ENCODE peak calls at places on chromosome 22, in seven cellular contexts. U is left ventricle myocardium inferior, R is body of pancreas, Y is IMR-90, I is fibroblast of mammary gland, H is PC-3, G is mucosa of descending colon. V is an unnamed sample.

GRCh38 chr22:42664976-42665831 is 16.0 kb upstream of the CYB5R3 start:
- DNase-seq in U (no peak), G (no peak), H (no peak), Y (no peak), I (no peak), R (no peak), V (no peak)

GRCh38 chr22:35467788-35468187 is 67.8 kb downstream of the MCM5 start:
- DNase-seq in I (peak), Y (peak), R (peak), U (peak), H (no peak), G (peak), V (no peak)

GRCh38 chr22:43329061-43329460 is 14.1 kb downstream of the SCUBE1 start:
- DNase-seq in G (no peak), I (no peak), H (no peak), U (no peak), Y (no peak), R (no peak), V (no peak)

GRCh38 chr22:37525073-37525745 is 6.0 kb upstream of the CARD10 start:
- DNase-seq in Y (peak), H (peak), R (no peak), U (no peak), I (peak), G (no peak), V (peak)

GRCh38 chr22:41442240-41442792 is 4.3 kb downstream of the TOB2 start:
- DNase-seq in G (no peak), Y (no peak), H (no peak), I (no peak), R (no peak), U (no peak), V (no peak)

GRCh38 chr22:23233084-23233501 is 52.8 kb downstream of the BCR start:
- DNase-seq in U (peak), I (peak), R (no peak), G (no peak), Y (no peak), H (no peak), V (no peak)

GRCh38 chr22:38267086-38267485 is 5.7 kb downstream of the TMEM184B start:
- DNase-seq in Y (peak), R (no peak), G (no peak), H (no peak), U (peak), I (peak), V (no peak)

GRCh38 chr22:31943206-31943975 is 944 bp upstream of the YWHAH start:
- DNase-seq in U (no peak), R (no peak), Y (no peak), I (no peak), G (no peak), H (no peak), V (no peak)

GRCh38 chr22:17104336-17104935 is 16.7 kb downstream of the TMEM121B start:
- DNase-seq in Y (no peak), H (no peak), G (no peak), I (no peak), R (no peak), U (no peak), V (no peak)

GRCh38 chr22:33793464-33793863 is 126.8 kb downstream of the LARGE1 start:
- DNase-seq in Y (no peak), G (no peak), R (no peak), H (no peak), I (no peak), U (no peak), V (no peak)

GRCh38 chr22:33798401-33798800 is 121.9 kb downstream of the LARGE1 start:
- DNase-seq in R (no peak), Y (no peak), I (no peak), H (no peak), U (no peak), G (no peak), V (no peak)

GRCh38 chr22:33792837-33793236 is 127.4 kb downstream of the LARGE1 start:
- DNase-seq in U (no peak), G (no peak), I (no peak), H (no peak), R (no peak), Y (no peak), V (no peak)

DNA sequence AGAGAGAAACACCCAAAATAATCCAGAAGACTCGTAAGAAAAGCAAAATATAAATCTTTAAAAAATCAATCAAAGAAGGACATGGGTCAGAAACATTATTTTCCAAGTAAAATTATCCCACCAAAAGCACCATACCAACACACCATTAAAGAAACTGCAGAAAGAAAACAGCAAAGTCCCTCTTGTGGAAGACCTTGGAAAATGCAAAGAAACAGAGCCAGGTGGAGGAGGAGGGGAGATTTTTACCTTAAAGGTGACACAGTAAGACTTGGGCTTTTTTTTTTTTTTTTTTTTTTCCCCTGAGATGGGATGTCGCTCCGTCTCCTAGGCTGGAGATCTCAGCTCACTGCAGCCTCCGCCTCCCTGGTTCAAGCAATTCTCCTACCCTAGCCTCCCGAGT is 123.8 kb downstream of the LARGE1 start:
- DNase-seq in I (no peak), G (no peak), Y (no peak), U (no peak), H (no peak), R (no peak), V (no peak)
- TF ChIP-seq CTCF in I (no peak), G (no peak), Y (no peak), U (no peak), H (no peak), R (no peak), V (no peak)

GRCh38 chr22:19756288-19757128 is 4.1 kb upstream of the TBX1 start:
- DNase-seq in I (no peak), U (no peak), G (peak), Y (no peak), H (peak), R (peak), V (peak)
- H3K4me3 ChIP-seq in I (no peak), U (peak), G (no peak), Y (no peak), H (peak), R (no peak), V (peak)

DNA sequence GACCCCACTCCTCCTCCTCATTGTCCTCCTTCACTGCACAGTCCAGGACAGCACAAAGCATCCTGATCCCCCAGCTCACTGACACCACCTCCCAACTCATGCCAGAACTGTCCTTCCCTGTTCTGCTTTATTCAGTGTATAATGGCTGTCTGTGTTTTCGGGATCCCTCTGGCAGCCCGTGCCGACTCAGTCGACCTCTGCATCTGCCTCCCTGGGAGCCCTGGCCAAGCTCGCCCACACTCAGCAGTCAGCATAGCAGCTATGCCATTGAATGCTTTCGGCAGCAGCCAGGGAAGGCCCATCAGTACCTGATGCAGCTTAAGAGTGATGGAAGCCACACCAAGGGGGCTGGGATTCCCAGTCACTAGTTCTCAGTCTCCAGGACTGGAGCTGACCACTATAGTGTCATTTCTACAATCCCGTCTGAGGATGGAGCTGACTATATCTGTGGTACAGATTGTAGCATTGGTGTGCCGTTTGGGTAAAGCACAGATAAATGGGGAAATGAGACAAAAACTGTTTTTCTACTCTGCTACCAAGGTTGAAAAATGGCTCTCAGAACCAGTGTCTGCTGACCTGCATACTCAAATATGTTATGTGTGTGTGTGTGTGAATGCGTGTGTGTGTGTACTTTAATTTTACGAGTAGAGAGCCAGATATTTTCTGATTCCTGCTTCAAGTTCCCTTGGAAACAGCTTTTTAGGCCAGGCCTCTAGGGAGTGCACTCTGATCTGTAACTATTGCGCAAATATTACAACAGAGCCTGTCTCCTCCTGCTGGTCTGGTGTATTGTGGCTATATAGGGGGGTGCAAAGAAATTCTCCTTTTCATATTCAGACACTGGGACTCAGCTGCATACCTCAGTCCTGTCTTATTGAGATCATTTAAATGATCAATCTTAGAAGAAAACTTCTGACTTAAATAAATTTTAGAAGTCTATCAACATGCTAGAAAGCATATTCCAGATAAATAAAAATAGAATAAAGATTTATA is 78.8 kb upstream of the TOP3B start:
- DNase-seq in R (peak), I (peak), G (no peak), Y (peak), U (peak), H (peak), V (peak)
- TF ChIP-seq CTCF in R (no peak), I (peak), G (no peak), Y (peak), U (peak), H (no peak), V (peak)

GRCh38 chr22:49793296-49793695 is 34.4 kb downstream of the BRD1 start:
- DNase-seq in U (no peak), I (no peak), G (no peak), H (no peak), R (no peak), Y (no peak), V (no peak)
- H3K4me3 ChIP-seq in U (no peak), I (no peak), G (no peak), H (no peak), R (no peak), Y (no peak), V (no peak)

V was measured in epithelial cell of esophagus.